ENCODE peak calls at places on chromosomes 13 and 19, in ten cellular contexts. One of them, this sample, is unnamed.

GRCh38 chr19:7294571-7295212 is 478 bp upstream of the INSR start:
- DNase-seq in SW480: peak
- DNase-seq in CD4-positive, alpha-beta T cell: no peak
- DNase-seq in stomach: peak
- DNase-seq in AG04450: no peak
- DNase-seq in stimulated activated CD4-positive, alpha-beta T cell treated with anti-CD3 and anti-CD28 coated beads, Interleukin-15, amount 100 ng/mL, for 1 hour: peak
- DNase-seq in bronchial epithelial cell: no peak
- DNase-seq in thoracic aorta: peak
- DNase-seq in foreskin keratinocyte: peak
- DNase-seq in endodermal cell: peak
- DNase-seq in this sample: no peak

GRCh38 chr13:104597554-104598240 is 1531.5 kb upstream of the SLC10A2 start:
- DNase-seq in foreskin keratinocyte: no peak
- DNase-seq in thoracic aorta: no peak
- DNase-seq in stimulated activated CD4-positive, alpha-beta T cell treated with anti-CD3 and anti-CD28 coated beads, Interleukin-15, amount 100 ng/mL, for 1 hour: no peak
- DNase-seq in CD4-positive, alpha-beta T cell: no peak
- DNase-seq in bronchial epithelial cell: no peak
- DNase-seq in AG04450: no peak
- DNase-seq in endodermal cell: no peak
- DNase-seq in stomach: no peak
- DNase-seq in SW480: peak
- DNase-seq in this sample: no peak

GRCh38 chr19:32453736-32454135 is 48.2 kb downstream of the DPY19L3 start:
- DNase-seq in endodermal cell: no peak
- DNase-seq in CD4-positive, alpha-beta T cell: no peak
- DNase-seq in stomach: no peak
- DNase-seq in foreskin keratinocyte: no peak
- DNase-seq in AG04450: no peak
- DNase-seq in stimulated activated CD4-positive, alpha-beta T cell treated with anti-CD3 and anti-CD28 coated beads, Interleukin-15, amount 100 ng/mL, for 1 hour: no peak
- DNase-seq in thoracic aorta: no peak
- DNase-seq in SW480: peak
- DNase-seq in bronchial epithelial cell: peak
- DNase-seq in this sample: no peak

GRCh38 chr19:42468273-42468796 is 25.6 kb upstream of the CXCL17 start:
- DNase-seq in CD4-positive, alpha-beta T cell: no peak
- DNase-seq in stimulated activated CD4-positive, alpha-beta T cell treated with anti-CD3 and anti-CD28 coated beads, Interleukin-15, amount 100 ng/mL, for 1 hour: no peak
- DNase-seq in stomach: no peak
- DNase-seq in foreskin keratinocyte: peak
- DNase-seq in endodermal cell: no peak
- DNase-seq in AG04450: peak
- DNase-seq in SW480: peak
- DNase-seq in thoracic aorta: no peak
- DNase-seq in bronchial epithelial cell: peak
- DNase-seq in this sample: peak

GRCh38 chr13:21055016-21055415 is 6.4 kb downstream of the LATS2 start:
- DNase-seq in stomach: no peak
- DNase-seq in endodermal cell: no peak
- DNase-seq in stimulated activated CD4-positive, alpha-beta T cell treated with anti-CD3 and anti-CD28 coated beads, Interleukin-15, amount 100 ng/mL, for 1 hour: no peak
- DNase-seq in SW480: no peak
- DNase-seq in CD4-positive, alpha-beta T cell: no peak
- DNase-seq in bronchial epithelial cell: no peak
- DNase-seq in foreskin keratinocyte: no peak
- DNase-seq in AG04450: no peak
- DNase-seq in thoracic aorta: no peak
- DNase-seq in this sample: no peak

GRCh38 chr19:39211731-39212376 is 7.8 kb upstream of the SYCN start:
- DNase-seq in bronchial epithelial cell: no peak
- DNase-seq in SW480: no peak
- DNase-seq in endodermal cell: no peak
- DNase-seq in foreskin keratinocyte: no peak
- DNase-seq in stimulated activated CD4-positive, alpha-beta T cell treated with anti-CD3 and anti-CD28 coated beads, Interleukin-15, amount 100 ng/mL, for 1 hour: no peak
- DNase-seq in thoracic aorta: no peak
- DNase-seq in AG04450: no peak
- DNase-seq in stomach: no peak
- DNase-seq in CD4-positive, alpha-beta T cell: no peak
- DNase-seq in this sample: no peak

GRCh38 chr19:1819976-1820255 is 7.8 kb upstream of the ATP8B3 start:
- DNase-seq in SW480: no peak
- DNase-seq in foreskin keratinocyte: no peak
- DNase-seq in CD4-positive, alpha-beta T cell: no peak
- DNase-seq in thoracic aorta: no peak
- DNase-seq in AG04450: no peak
- DNase-seq in endodermal cell: no peak
- DNase-seq in stomach: no peak
- DNase-seq in bronchial epithelial cell: no peak
- DNase-seq in stimulated activated CD4-positive, alpha-beta T cell treated with anti-CD3 and anti-CD28 coated beads, Interleukin-15, amount 100 ng/mL, for 1 hour: no peak
- DNase-seq in this sample: no peak

GRCh38 chr19:51751655-51752054 is at the start of gene FPR1:
- DNase-seq in CD4-positive, alpha-beta T cell: no peak
- DNase-seq in stimulated activated CD4-positive, alpha-beta T cell treated with anti-CD3 and anti-CD28 coated beads, Interleukin-15, amount 100 ng/mL, for 1 hour: no peak
- DNase-seq in stomach: no peak
- DNase-seq in endodermal cell: no peak
- DNase-seq in bronchial epithelial cell: peak
- DNase-seq in SW480: peak
- DNase-seq in foreskin keratinocyte: peak
- DNase-seq in thoracic aorta: no peak
- DNase-seq in AG04450: no peak
- DNase-seq in this sample: peak

GRCh38 chr13:24680258-24680920 is at the start of gene ATP12A:
- DNase-seq in endodermal cell: peak
- DNase-seq in foreskin keratinocyte: no peak
- DNase-seq in thoracic aorta: no peak
- DNase-seq in stomach: peak
- DNase-seq in stimulated activated CD4-positive, alpha-beta T cell treated with anti-CD3 and anti-CD28 coated beads, Interleukin-15, amount 100 ng/mL, for 1 hour: peak
- DNase-seq in bronchial epithelial cell: no peak
- DNase-seq in AG04450: no peak
- DNase-seq in SW480: no peak
- DNase-seq in CD4-positive, alpha-beta T cell: peak
- DNase-seq in this sample: no peak

GRCh38 chr13:36344886-36345437 is 1.2 kb downstream of the SPART start:
- DNase-seq in AG04450: no peak
- DNase-seq in stomach: no peak
- DNase-seq in SW480: no peak
- DNase-seq in bronchial epithelial cell: no peak
- DNase-seq in CD4-positive, alpha-beta T cell: no peak
- DNase-seq in stimulated activated CD4-positive, alpha-beta T cell treated with anti-CD3 and anti-CD28 coated beads, Interleukin-15, amount 100 ng/mL, for 1 hour: no peak
- DNase-seq in endodermal cell: peak
- DNase-seq in foreskin keratinocyte: no peak
- DNase-seq in thoracic aorta: no peak
- DNase-seq in this sample: peak

GRCh38 chr13:62629618-62630017 is 1214.0 kb upstream of the PCDH20 start:
- DNase-seq in thoracic aorta: no peak
- DNase-seq in stomach: peak
- DNase-seq in stimulated activated CD4-positive, alpha-beta T cell treated with anti-CD3 and anti-CD28 coated beads, Interleukin-15, amount 100 ng/mL, for 1 hour: no peak
- DNase-seq in AG04450: no peak
- DNase-seq in endodermal cell: no peak
- DNase-seq in CD4-positive, alpha-beta T cell: no peak
- DNase-seq in bronchial epithelial cell: no peak
- DNase-seq in SW480: no peak
- DNase-seq in foreskin keratinocyte: no peak
- DNase-seq in this sample: no peak

GRCh38 chr19:45138303-45138751 is 22.5 kb downstream of the NKPD1 start:
- DNase-seq in thoracic aorta: no peak
- DNase-seq in stimulated activated CD4-positive, alpha-beta T cell treated with anti-CD3 and anti-CD28 coated beads, Interleukin-15, amount 100 ng/mL, for 1 hour: no peak
- DNase-seq in CD4-positive, alpha-beta T cell: no peak
- DNase-seq in bronchial epithelial cell: no peak
- DNase-seq in AG04450: no peak
- DNase-seq in foreskin keratinocyte: no peak
- DNase-seq in endodermal cell: no peak
- DNase-seq in SW480: no peak
- DNase-seq in stomach: no peak
- DNase-seq in this sample: no peak

GRCh38 chr13:21297452-21297851 is 121.0 kb downstream of the MRPL57 start:
- DNase-seq in thoracic aorta: no peak
- DNase-seq in bronchial epithelial cell: no peak
- DNase-seq in stomach: no peak
- DNase-seq in CD4-positive, alpha-beta T cell: no peak
- DNase-seq in stimulated activated CD4-positive, alpha-beta T cell treated with anti-CD3 and anti-CD28 coated beads, Interleukin-15, amount 100 ng/mL, for 1 hour: no peak
- DNase-seq in AG04450: no peak
- DNase-seq in endodermal cell: peak
- DNase-seq in SW480: no peak
- DNase-seq in foreskin keratinocyte: no peak
- DNase-seq in this sample: peak

GRCh38 chr13:50645092-50645491 is 198.4 kb downstream of the DLEU7 start:
- DNase-seq in foreskin keratinocyte: peak
- DNase-seq in thoracic aorta: no peak
- DNase-seq in endodermal cell: no peak
- DNase-seq in SW480: no peak
- DNase-seq in stimulated activated CD4-positive, alpha-beta T cell treated with anti-CD3 and anti-CD28 coated beads, Interleukin-15, amount 100 ng/mL, for 1 hour: no peak
- DNase-seq in stomach: no peak
- DNase-seq in bronchial epithelial cell: peak
- DNase-seq in CD4-positive, alpha-beta T cell: no peak
- DNase-seq in AG04450: no peak
- DNase-seq in this sample: no peak

GRCh38 chr13:30453727-30454126 is 12.0 kb downstream of the HMGB1 start:
- DNase-seq in AG04450: no peak
- DNase-seq in CD4-positive, alpha-beta T cell: no peak
- DNase-seq in thoracic aorta: no peak
- DNase-seq in stomach: no peak
- DNase-seq in foreskin keratinocyte: peak
- DNase-seq in SW480: peak
- DNase-seq in stimulated activated CD4-positive, alpha-beta T cell treated with anti-CD3 and anti-CD28 coated beads, Interleukin-15, amount 100 ng/mL, for 1 hour: no peak
- DNase-seq in endodermal cell: no peak
- DNase-seq in bronchial epithelial cell: peak
- DNase-seq in this sample: peak

GRCh38 chr13:19665427-19665859 is 32.0 kb downstream of the MPHOSPH8 start:
- DNase-seq in AG04450: no peak
- DNase-seq in stimulated activated CD4-positive, alpha-beta T cell treated with anti-CD3 and anti-CD28 coated beads, Interleukin-15, amount 100 ng/mL, for 1 hour: no peak
- DNase-seq in bronchial epithelial cell: no peak
- DNase-seq in SW480: no peak
- DNase-seq in endodermal cell: peak
- DNase-seq in CD4-positive, alpha-beta T cell: no peak
- DNase-seq in stomach: no peak
- DNase-seq in foreskin keratinocyte: no peak
- DNase-seq in thoracic aorta: no peak
- DNase-seq in this sample: no peak

GRCh38 chr13:48393698-48394085 is 19.2 kb downstream of the LPAR6 start:
- DNase-seq in stimulated activated CD4-positive, alpha-beta T cell treated with anti-CD3 and anti-CD28 coated beads, Interleukin-15, amount 100 ng/mL, for 1 hour: no peak
- DNase-seq in SW480: no peak
- DNase-seq in thoracic aorta: no peak
- DNase-seq in CD4-positive, alpha-beta T cell: no peak
- DNase-seq in foreskin keratinocyte: no peak
- DNase-seq in bronchial epithelial cell: no peak
- DNase-seq in stomach: no peak
- DNase-seq in AG04450: no peak
- DNase-seq in endodermal cell: no peak
- DNase-seq in this sample: no peak

GRCh38 chr19:35717665-35718344 is at the start of gene KMT2B:
- DNase-seq in bronchial epithelial cell: no peak
- DNase-seq in CD4-positive, alpha-beta T cell: no peak
- DNase-seq in SW480: peak
- DNase-seq in stomach: peak
- DNase-seq in stimulated activated CD4-positive, alpha-beta T cell treated with anti-CD3 and anti-CD28 coated beads, Interleukin-15, amount 100 ng/mL, for 1 hour: no peak
- DNase-seq in AG04450: no peak
- DNase-seq in foreskin keratinocyte: peak
- DNase-seq in thoracic aorta: no peak
- DNase-seq in endodermal cell: no peak
- DNase-seq in this sample: peak

GRCh38 chr13:73171926-73172325 is 113.1 kb downstream of the KLF5 start:
- DNase-seq in foreskin keratinocyte: peak
- DNase-seq in bronchial epithelial cell: peak
- DNase-seq in AG04450: no peak
- DNase-seq in SW480: peak
- DNase-seq in CD4-positive, alpha-beta T cell: no peak
- DNase-seq in thoracic aorta: no peak
- DNase-seq in stomach: no peak
- DNase-seq in stimulated activated CD4-positive, alpha-beta T cell treated with anti-CD3 and anti-CD28 coated beads, Interleukin-15, amount 100 ng/mL, for 1 hour: no peak
- DNase-seq in endodermal cell: peak
- DNase-seq in this sample: no peak

GRCh38 chr13:79716191-79716590 is 235.2 kb downstream of the NDFIP2 start:
- DNase-seq in thoracic aorta: no peak
- DNase-seq in endodermal cell: no peak
- DNase-seq in foreskin keratinocyte: no peak
- DNase-seq in CD4-positive, alpha-beta T cell: no peak
- DNase-seq in stomach: no peak
- DNase-seq in bronchial epithelial cell: no peak
- DNase-seq in AG04450: no peak
- DNase-seq in stimulated activated CD4-positive, alpha-beta T cell treated with anti-CD3 and anti-CD28 coated beads, Interleukin-15, amount 100 ng/mL, for 1 hour: no peak
- DNase-seq in SW480: no peak
- DNase-seq in this sample: no peak

GRCh38 chr19:33064117-33064777 is 441 bp downstream of the RHPN2 start:
- DNase-seq in endodermal cell: peak
- DNase-seq in SW480: peak
- DNase-seq in foreskin keratinocyte: no peak
- DNase-seq in bronchial epithelial cell: no peak
- DNase-seq in AG04450: no peak
- DNase-seq in stomach: peak
- DNase-seq in stimulated activated CD4-positive, alpha-beta T cell treated with anti-CD3 and anti-CD28 coated beads, Interleukin-15, amount 100 ng/mL, for 1 hour: no peak
- DNase-seq in thoracic aorta: no peak
- DNase-seq in CD4-positive, alpha-beta T cell: no peak
- DNase-seq in this sample: peak

GRCh38 chr13:70088926-70089325 is 18.7 kb upstream of the ATXN8OS start:
- DNase-seq in stimulated activated CD4-positive, alpha-beta T cell treated with anti-CD3 and anti-CD28 coated beads, Interleukin-15, amount 100 ng/mL, for 1 hour: no peak
- DNase-seq in bronchial epithelial cell: no peak
- DNase-seq in CD4-positive, alpha-beta T cell: no peak
- DNase-seq in foreskin keratinocyte: no peak
- DNase-seq in endodermal cell: no peak
- DNase-seq in stomach: no peak
- DNase-seq in AG04450: no peak
- DNase-seq in thoracic aorta: no peak
- DNase-seq in SW480: no peak
- DNase-seq in this sample: no peak

GRCh38 chr13:97359181-97360057 is 74.5 kb upstream of the RAP2A start:
- DNase-seq in endodermal cell: peak
- DNase-seq in SW480: peak
- DNase-seq in thoracic aorta: no peak
- DNase-seq in bronchial epithelial cell: peak
- DNase-seq in stomach: peak
- DNase-seq in AG04450: peak
- DNase-seq in foreskin keratinocyte: peak
- DNase-seq in CD4-positive, alpha-beta T cell: peak
- DNase-seq in stimulated activated CD4-positive, alpha-beta T cell treated with anti-CD3 and anti-CD28 coated beads, Interleukin-15, amount 100 ng/mL, for 1 hour: peak
- DNase-seq in this sample: peak

GRCh38 chr19:45137179-45137761 is 23.5 kb downstream of the NKPD1 start:
- DNase-seq in stimulated activated CD4-positive, alpha-beta T cell treated with anti-CD3 and anti-CD28 coated beads, Interleukin-15, amount 100 ng/mL, for 1 hour: no peak
- DNase-seq in AG04450: no peak
- DNase-seq in stomach: no peak
- DNase-seq in endodermal cell: no peak
- DNase-seq in bronchial epithelial cell: no peak
- DNase-seq in foreskin keratinocyte: no peak
- DNase-seq in CD4-positive, alpha-beta T cell: no peak
- DNase-seq in SW480: no peak
- DNase-seq in thoracic aorta: no peak
- DNase-seq in this sample: no peak

GRCh38 chr19:50465986-50466771 is 10.1 kb upstream of the EMC10 start:
- DNase-seq in SW480: peak
- DNase-seq in AG04450: no peak
- DNase-seq in stomach: peak
- DNase-seq in stimulated activated CD4-positive, alpha-beta T cell treated with anti-CD3 and anti-CD28 coated beads, Interleukin-15, amount 100 ng/mL, for 1 hour: no peak
- DNase-seq in endodermal cell: peak
- DNase-seq in foreskin keratinocyte: no peak
- DNase-seq in thoracic aorta: no peak
- DNase-seq in bronchial epithelial cell: no peak
- DNase-seq in CD4-positive, alpha-beta T cell: no peak
- DNase-seq in this sample: no peak

GRCh38 chr13:95193509-95194230 is 107.6 kb downstream of the ABCC4 start:
- DNase-seq in thoracic aorta: no peak
- DNase-seq in stomach: no peak
- DNase-seq in CD4-positive, alpha-beta T cell: no peak
- DNase-seq in foreskin keratinocyte: no peak
- DNase-seq in stimulated activated CD4-positive, alpha-beta T cell treated with anti-CD3 and anti-CD28 coated beads, Interleukin-15, amount 100 ng/mL, for 1 hour: no peak
- DNase-seq in endodermal cell: no peak
- DNase-seq in SW480: no peak
- DNase-seq in bronchial epithelial cell: no peak
- DNase-seq in AG04450: no peak
- DNase-seq in this sample: no peak

GRCh38 chr13:99434258-99434788 is 66.9 kb upstream of the TM9SF2 start:
- DNase-seq in stimulated activated CD4-positive, alpha-beta T cell treated with anti-CD3 and anti-CD28 coated beads, Interleukin-15, amount 100 ng/mL, for 1 hour: peak
- DNase-seq in endodermal cell: peak
- DNase-seq in AG04450: no peak
- DNase-seq in SW480: no peak
- DNase-seq in foreskin keratinocyte: no peak
- DNase-seq in CD4-positive, alpha-beta T cell: peak
- DNase-seq in thoracic aorta: no peak
- DNase-seq in stomach: peak
- DNase-seq in bronchial epithelial cell: no peak
- DNase-seq in this sample: no peak

GRCh38 chr13:99467764-99468163 is 33.5 kb upstream of the TM9SF2 start:
- DNase-seq in CD4-positive, alpha-beta T cell: no peak
- DNase-seq in AG04450: no peak
- DNase-seq in bronchial epithelial cell: peak
- DNase-seq in foreskin keratinocyte: peak
- DNase-seq in stimulated activated CD4-positive, alpha-beta T cell treated with anti-CD3 and anti-CD28 coated beads, Interleukin-15, amount 100 ng/mL, for 1 hour: no peak
- DNase-seq in thoracic aorta: no peak
- DNase-seq in stomach: no peak
- DNase-seq in endodermal cell: no peak
- DNase-seq in SW480: no peak
- DNase-seq in this sample: no peak